ENCODE peak calls at places on chromosomes 12 and 14, in four cellular contexts. Q is dorsolateral prefrontal cortex, K is stomach, J is epithelial cell of proximal tubule. N is an unnamed sample.

GRCh38 chr12:115956236-115956635 is 321.3 kb downstream of the MED13L start:
- DNase-seq in Q (no peak), K (no peak), J (no peak), N (no peak)

GRCh38 chr12:112908548-112908947 is 1.8 kb downstream of the OAS1 start:
- DNase-seq in Q (no peak), K (no peak), J (no peak), N (no peak)

GRCh38 chr14:33968722-33969121 is 17.8 kb upstream of the EGLN3 start:
- DNase-seq in Q (no peak), K (no peak), J (no peak), N (no peak)

GRCh38 chr12:54041097-54041690 is 8.3 kb downstream of the HOXC5 start:
- DNase-seq in Q (no peak), K (no peak), J (no peak), N (no peak)

GRCh38 chr14:99677231-99677891 is 6.7 kb upstream of the CYP46A1 start:
- DNase-seq in Q (peak; percentile 24), K (no peak), J (no peak), N (no peak)

GRCh38 chr14:35944847-35945246 is 118.7 kb downstream of the BRMS1L start:
- DNase-seq in Q (no peak), K (no peak), J (no peak), N (no peak)

GRCh38 chr14:61177279-61178225 is 103.6 kb downstream of the TMEM30B start:
- DNase-seq in Q (no peak), K (no peak), J (no peak), N (no peak)

GRCh38 chr12:65557425-65558167 is 266.7 kb upstream of the HMGA2 start:
- DNase-seq in Q (no peak), K (no peak), J (no peak), N (no peak)

GRCh38 chr14:59273737-59274136 is 85.3 kb downstream of the DAAM1 start:
- DNase-seq in Q (no peak), K (no peak), J (no peak), N (no peak)

GRCh38 chr12:87671757-87672156 is 357.4 kb downstream of the C12orf50 start:
- DNase-seq in Q (no peak), K (no peak), J (no peak), N (peak; percentile 9)

GRCh38 chr12:117792471-117792870 is 176.3 kb downstream of the KSR2 start:
- DNase-seq in Q (no peak), K (no peak), J (no peak), N (no peak)

GRCh38 chr12:123063535-123063934 is 83.1 kb downstream of the ARL6IP4 start:
- DNase-seq in Q (no peak), K (no peak), J (no peak), N (no peak)

GRCh38 chr12:84056-84455 is 17.5 kb downstream of the IQSEC3 start:
- DNase-seq in Q (peak; percentile 75), K (no peak), J (no peak), N (no peak)

GRCh38 chr12:6608592-6609311 is 1.6 kb upstream of the CHD4 start:
- DNase-seq in Q (no peak), K (no peak), J (no peak), N (no peak)

GRCh38 chr14:28754209-28754985 is 12.2 kb upstream of the FOXG1 start:
- DNase-seq in Q (no peak), K (no peak), J (no peak), N (no peak)

GRCh38 chr12:106753526-106753925 is 21.0 kb upstream of the RIC8B start:
- DNase-seq in Q (no peak), K (peak; percentile 31), J (no peak), N (no peak)

GRCh38 chr14:97641827-97642226 is 844.6 kb downstream of the VRK1 start:
- DNase-seq in Q (no peak), K (no peak), J (no peak), N (no peak)

GRCh38 chr12:22635812-22636211 is 10.8 kb downstream of the ETNK1 start:
- DNase-seq in Q (no peak), K (no peak), J (no peak), N (no peak)

GRCh38 chr12:130031571-130032189 is 127.9 kb upstream of the TMEM132D start:
- DNase-seq in Q (peak; percentile 70), K (peak; percentile 56), J (no peak), N (no peak)

GRCh38 chr12:103771466-103771865 is 69.6 kb downstream of the NT5DC3 start:
- DNase-seq in Q (no peak), K (peak; percentile 48), J (no peak), N (no peak)

GRCh38 chr12:57579677-57580465 is 11.1 kb upstream of the PIP4K2C start:
- DNase-seq in Q (no peak), K (no peak), J (no peak), N (no peak)

GRCh38 chr12:11886339-11886738 is 184.4 kb upstream of the BCL2L14 start:
- DNase-seq in Q (no peak), K (no peak), J (no peak), N (no peak)

GRCh38 chr12:18753481-18754117 is 15.7 kb downstream of the CAPZA3 start:
- DNase-seq in Q (no peak), K (no peak), J (no peak), N (no peak)

DNA sequence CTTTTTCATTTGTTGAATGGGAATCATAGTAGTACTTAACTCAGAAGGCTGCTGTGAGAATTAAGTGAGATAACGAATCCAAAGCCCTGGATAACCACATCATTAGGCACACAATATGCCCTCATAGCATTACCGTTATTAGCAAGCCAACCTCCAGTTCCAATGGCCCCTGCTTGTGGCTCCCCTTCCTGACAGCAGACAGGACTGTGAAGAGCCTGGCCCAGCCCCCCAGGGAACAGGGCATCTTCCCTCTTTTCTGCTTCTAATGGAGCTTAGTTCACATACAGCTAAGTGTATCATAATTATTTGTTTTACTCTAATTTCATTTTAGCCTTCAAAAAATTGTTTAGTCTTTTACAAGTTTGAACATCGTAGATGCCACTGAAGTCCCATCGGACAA is 39.7 kb downstream of the DHRS2 start:
- DNase-seq in Q (no peak), K (no peak), J (no peak), N (no peak)
- TF ChIP-seq CTCF in Q (no peak), K (no peak), J (no peak), N (no peak)

DNA sequence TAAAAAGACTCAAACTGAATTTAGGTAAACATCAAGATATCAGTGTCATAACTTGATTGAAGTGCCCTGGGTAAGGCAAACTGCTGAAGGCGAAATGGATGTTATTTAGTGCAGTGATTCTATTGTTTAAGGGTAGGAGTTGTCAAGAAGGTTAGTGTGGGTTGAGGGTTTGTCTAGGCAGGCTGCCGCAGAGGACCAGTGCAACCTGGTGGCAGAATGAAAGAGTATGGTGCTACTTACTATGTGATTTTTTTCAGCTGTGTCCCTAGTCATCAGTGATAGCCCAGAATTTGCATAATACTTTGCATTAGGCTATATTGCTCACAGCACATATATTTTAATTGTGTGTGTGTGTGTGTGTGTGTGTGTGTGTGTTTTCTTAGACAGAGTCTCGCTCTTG is 1127.0 kb downstream of the GALC start:
- DNase-seq in Q (no peak), K (no peak), J (no peak), N (no peak)
- H3K4me3 ChIP-seq in Q (no peak overlapping the region), K (no peak overlapping the region), J (no peak overlapping the region), N (no peak overlapping the region)

GRCh38 chr12:45464699-45465098 is 248.8 kb downstream of the ANO6 start:
- DNase-seq in Q (no peak), K (no peak), J (no peak), N (no peak)
- TF ChIP-seq CTCF in Q (no peak), K (no peak), J (peak; percentile 28), N (no peak)

GRCh38 chr14:49972840-49973239 is 80.0 kb downstream of the ARF6 start:
- DNase-seq in Q (no peak), K (peak; percentile 36), J (no peak), N (no peak)
- H3K4me3 ChIP-seq in Q (no peak overlapping the region), K (no peak overlapping the region), J (peak overlapping the region; percentile 3), N (no peak overlapping the region)